ENCODE peak calls at places on chromosome 16, in four cellular contexts. A is IMR-90, F is thoracic aorta, O is fibroblast of the aortic adventitia. Z is an unnamed sample.
A peak's percentile ranks its signal among the peaks of the same experiment; 100 is the strongest.

GRCh38 chr16:27973678-27974077 is 89.8 kb downstream of the GSG1L start:
- DNase-seq in A (no peak), F (no peak), O (no peak), Z (peak; percentile 52)

GRCh38 chr16:85480727-85481101 is 132.4 kb upstream of the GSE1 start:
- DNase-seq in A (no peak), F (no peak), O (no peak), Z (no peak)

GRCh38 chr16:70789231-70789926 is 11.6 kb downstream of the VAC14 start:
- DNase-seq in A (peak; percentile 48), F (no peak), O (peak; percentile 92), Z (peak; percentile 93)

GRCh38 chr16:67857547-67858233 is 10.2 kb upstream of the CENPT start:
- DNase-seq in A (peak; percentile 92), F (peak; percentile 77), O (peak; percentile 90), Z (peak; percentile 96)

GRCh38 chr16:68668266-68668665 is 23.2 kb downstream of the CDH3 start:
- DNase-seq in A (peak; percentile 5), F (no peak), O (no peak), Z (no peak)

GRCh38 chr16:29900102-29900887 is at the start of gene ASPHD1:
- DNase-seq in A (peak; percentile 86), F (peak; percentile 36), O (peak; percentile 77), Z (peak; percentile 93)

GRCh38 chr16:70455910-70456309 is 1.5 kb downstream of the FCSK start:
- DNase-seq in A (no peak), F (no peak), O (no peak), Z (no peak)

GRCh38 chr16:30977502-30977901 is 7.5 kb upstream of the HSD3B7 start:
- DNase-seq in A (no peak), F (no peak), O (no peak), Z (no peak)

GRCh38 chr16:88844412-88845118 is 12.2 kb downstream of the GALNS start:
- DNase-seq in A (no peak), F (no peak), O (no peak), Z (no peak)

GRCh38 chr16:58638148-58639036 is 8.8 kb upstream of the CNOT1 start:
- DNase-seq in A (peak; percentile 91), F (no peak), O (peak; percentile 89), Z (peak; percentile 86)

DNA sequence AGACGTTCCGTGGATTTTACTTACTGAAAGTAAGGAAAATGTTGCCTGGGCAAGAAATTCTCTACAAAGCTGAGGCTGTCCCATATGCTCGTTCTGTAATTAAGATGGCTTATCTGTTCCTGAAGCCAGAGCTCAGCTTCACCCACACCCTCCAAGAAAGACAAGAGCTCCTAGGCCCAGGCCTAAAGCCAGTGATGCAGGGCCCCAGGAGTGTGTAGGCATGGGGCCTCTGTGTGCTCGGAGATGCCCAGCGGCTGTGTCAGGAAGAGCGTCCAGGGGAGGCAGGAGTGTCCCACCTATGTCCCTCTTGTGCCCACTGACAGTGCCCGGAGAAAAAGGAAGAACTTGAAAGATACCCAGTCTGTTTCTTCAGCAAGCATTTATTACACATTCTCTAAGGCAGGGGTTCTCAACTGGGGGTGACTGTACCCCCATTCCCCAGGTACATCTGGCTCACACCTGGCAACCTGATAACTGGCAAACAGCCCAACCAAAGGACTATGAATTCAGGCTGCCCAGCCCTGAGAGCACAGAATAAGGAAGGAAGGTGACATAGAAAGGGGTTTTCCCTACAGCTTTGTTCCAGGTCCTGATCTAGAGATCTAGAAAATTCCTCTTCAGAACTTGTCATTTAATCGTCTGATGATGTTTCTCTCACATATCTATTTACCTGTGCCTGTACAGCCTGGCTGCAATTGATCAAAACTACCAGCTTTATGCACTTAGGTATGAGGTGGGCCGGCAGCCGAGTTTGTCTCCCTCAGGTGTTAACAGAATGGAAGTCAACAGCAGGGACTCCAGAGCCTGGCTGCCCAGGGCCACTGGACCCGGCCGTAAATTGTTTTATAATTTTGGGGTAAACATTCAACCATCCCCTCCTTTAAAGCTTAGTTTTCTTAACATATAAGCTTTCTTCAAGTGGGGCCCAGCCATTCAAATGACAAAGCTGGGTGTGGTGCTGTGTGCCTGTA is 12.0 kb downstream of the SNN start:
- DNase-seq in A (no peak), F (no peak), O (no peak), Z (peak; percentile 18)
- TF ChIP-seq CTCF in A (no peak), F (no peak), O (no peak), Z (no peak)

GRCh38 chr16:19984136-19984535 is 89.6 kb downstream of the GPR139 start:
- DNase-seq in A (no peak), F (no peak), O (no peak), Z (no peak)

GRCh38 chr16:19979638-19980037 is 94.1 kb downstream of the GPR139 start:
- DNase-seq in A (no peak), F (no peak), O (no peak), Z (no peak)

DNA sequence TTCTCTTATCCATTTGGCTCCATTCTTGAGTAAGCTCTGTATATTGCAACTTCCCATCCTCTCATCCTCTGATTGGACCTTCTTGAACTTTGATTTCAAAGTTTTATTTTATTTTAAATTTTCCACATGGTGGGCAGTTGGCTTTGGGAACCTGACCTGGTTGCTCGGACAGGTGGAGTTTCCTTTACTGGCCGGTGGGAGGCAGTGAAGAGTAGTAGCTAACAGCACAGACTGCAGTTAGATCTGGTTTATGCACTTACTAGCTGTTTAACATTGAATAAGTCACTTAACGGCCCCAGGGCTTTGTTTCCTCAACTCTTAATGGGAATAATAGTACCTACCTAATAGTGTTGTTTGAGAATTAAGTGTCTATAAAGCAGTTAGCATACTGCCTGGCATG is 92.8 kb downstream of the GPR139 start:
- DNase-seq in A (peak; percentile 3), F (no peak), O (no peak), Z (no peak)
- TF ChIP-seq CTCF in A (peak; percentile 30), F (no peak), O (no peak), Z (no peak)

GRCh38 chr16:77636615-77637014 is 85.7 kb upstream of the NUDT7 start:
- DNase-seq in A (no peak), F (no peak), O (no peak), Z (no peak)
- TF ChIP-seq CTCF in A (no peak), F (no peak), O (peak; percentile 9), Z (no peak)

GRCh38 chr16:25135239-25135878 is 23.8 kb downstream of the LCMT1 start:
- DNase-seq in A (peak; percentile 83), F (no peak), O (peak; percentile 44), Z (no peak)
- TF ChIP-seq CTCF in A (peak; percentile 71), F (no peak), O (peak; percentile 26), Z (no peak)